ENCODE peak calls at places on chromosomes 5 and 9, in six cellular contexts. One of them, this sample, is unnamed.

GRCh38 chr9:93622725-93623124 is 46.3 kb downstream of the PHF2 start:
- DNase-seq in right lobe of liver: no peak
- DNase-seq in sigmoid colon: no peak
- DNase-seq in body of pancreas: no peak
- DNase-seq in testis: no peak
- DNase-seq in Peyer's patch: peak
- DNase-seq in this sample: no peak

GRCh38 chr9:37650873-37651768 is at the start of gene FRMPD1:
- DNase-seq in right lobe of liver: peak
- DNase-seq in testis: peak
- DNase-seq in sigmoid colon: peak
- DNase-seq in body of pancreas: peak
- DNase-seq in Peyer's patch: peak
- DNase-seq in this sample: peak

GRCh38 chr9:130884542-130885421 is 11.8 kb downstream of the QRFP start:
- DNase-seq in testis: no peak
- DNase-seq in sigmoid colon: peak
- DNase-seq in Peyer's patch: no peak
- DNase-seq in body of pancreas: no peak
- DNase-seq in right lobe of liver: no peak
- DNase-seq in this sample: no peak

GRCh38 chr5:141711687-141712086 is 29.7 kb upstream of the ARAP3 start:
- DNase-seq in body of pancreas: no peak
- DNase-seq in sigmoid colon: no peak
- DNase-seq in testis: no peak
- DNase-seq in right lobe of liver: no peak
- DNase-seq in Peyer's patch: no peak
- DNase-seq in this sample: no peak

GRCh38 chr5:88883059-88883565 is at the start of gene MEF2C:
- DNase-seq in testis: peak
- DNase-seq in sigmoid colon: peak
- DNase-seq in right lobe of liver: peak
- DNase-seq in Peyer's patch: peak
- DNase-seq in body of pancreas: peak
- DNase-seq in this sample: peak

GRCh38 chr5:180099733-180100611 is 28.4 kb upstream of the RNF130 start:
- DNase-seq in sigmoid colon: no peak
- DNase-seq in body of pancreas: no peak
- DNase-seq in testis: no peak
- DNase-seq in Peyer's patch: peak
- DNase-seq in right lobe of liver: no peak
- DNase-seq in this sample: no peak

GRCh38 chr5:100517301-100517974 is 17.7 kb upstream of the FAM174A start:
- DNase-seq in body of pancreas: no peak
- DNase-seq in right lobe of liver: no peak
- DNase-seq in Peyer's patch: no peak
- DNase-seq in sigmoid colon: no peak
- DNase-seq in testis: no peak
- DNase-seq in this sample: no peak

GRCh38 chr9:27528278-27528885 is 1.2 kb downstream of the MOB3B start:
- DNase-seq in right lobe of liver: peak
- DNase-seq in testis: peak
- DNase-seq in Peyer's patch: peak
- DNase-seq in body of pancreas: peak
- DNase-seq in sigmoid colon: peak
- DNase-seq in this sample: peak

GRCh38 chr5:138305797-138306196 is 25.8 kb downstream of the CDC25C start:
- DNase-seq in Peyer's patch: no peak
- DNase-seq in body of pancreas: peak
- DNase-seq in sigmoid colon: no peak
- DNase-seq in right lobe of liver: no peak
- DNase-seq in testis: peak
- DNase-seq in this sample: peak

GRCh38 chr9:124659099-124659659 is 111.9 kb downstream of the NR6A1 start:
- DNase-seq in testis: peak
- DNase-seq in Peyer's patch: peak
- DNase-seq in sigmoid colon: peak
- DNase-seq in body of pancreas: peak
- DNase-seq in right lobe of liver: peak
- DNase-seq in this sample: peak

GRCh38 chr5:159880676-159881075 is 35.6 kb upstream of the ADRA1B start:
- DNase-seq in testis: no peak
- DNase-seq in body of pancreas: no peak
- DNase-seq in right lobe of liver: no peak
- DNase-seq in sigmoid colon: no peak
- DNase-seq in Peyer's patch: no peak
- DNase-seq in this sample: no peak

GRCh38 chr5:34866989-34867471 is 28.1 kb downstream of the TTC23L start:
- DNase-seq in testis: peak
- DNase-seq in right lobe of liver: no peak
- DNase-seq in sigmoid colon: no peak
- DNase-seq in Peyer's patch: no peak
- DNase-seq in body of pancreas: no peak
- DNase-seq in this sample: peak

GRCh38 chr5:154406231-154406630 is 39.6 kb upstream of the SAP30L start:
- DNase-seq in sigmoid colon: peak
- DNase-seq in Peyer's patch: peak
- DNase-seq in testis: peak
- DNase-seq in body of pancreas: no peak
- DNase-seq in right lobe of liver: no peak
- DNase-seq in this sample: no peak

GRCh38 chr9:108271236-108271635 is 584.5 kb downstream of the ACTL7B start:
- DNase-seq in Peyer's patch: no peak
- DNase-seq in body of pancreas: no peak
- DNase-seq in testis: no peak
- DNase-seq in right lobe of liver: no peak
- DNase-seq in sigmoid colon: no peak
- DNase-seq in this sample: no peak

GRCh38 chr9:106958955-106959657 is 96.1 kb downstream of the ZNF462 start:
- DNase-seq in Peyer's patch: no peak
- DNase-seq in testis: no peak
- DNase-seq in sigmoid colon: no peak
- DNase-seq in right lobe of liver: no peak
- DNase-seq in body of pancreas: no peak
- DNase-seq in this sample: no peak

GRCh38 chr5:68369436-68370125 is 154.0 kb downstream of the PIK3R1 start:
- DNase-seq in right lobe of liver: no peak
- DNase-seq in Peyer's patch: peak
- DNase-seq in body of pancreas: no peak
- DNase-seq in testis: no peak
- DNase-seq in sigmoid colon: no peak
- DNase-seq in this sample: peak

GRCh38 chr5:10452768-10453331 is 11.2 kb downstream of the ROPN1L start:
- DNase-seq in Peyer's patch: no peak
- DNase-seq in right lobe of liver: no peak
- DNase-seq in sigmoid colon: no peak
- DNase-seq in testis: no peak
- DNase-seq in body of pancreas: no peak
- DNase-seq in this sample: peak

GRCh38 chr5:63596254-63596653 is 366.0 kb downstream of the HTR1A start:
- DNase-seq in sigmoid colon: no peak
- DNase-seq in right lobe of liver: no peak
- DNase-seq in Peyer's patch: no peak
- DNase-seq in testis: no peak
- DNase-seq in body of pancreas: no peak
- DNase-seq in this sample: no peak

GRCh38 chr5:180636403-180637075 is 12.9 kb downstream of the FLT4 start:
- DNase-seq in Peyer's patch: peak
- DNase-seq in body of pancreas: no peak
- DNase-seq in right lobe of liver: peak
- DNase-seq in sigmoid colon: peak
- DNase-seq in testis: no peak
- DNase-seq in this sample: no peak

GRCh38 chr9:121640076-121640475 is 11.4 kb upstream of the DAB2IP start:
- DNase-seq in body of pancreas: peak
- DNase-seq in testis: peak
- DNase-seq in Peyer's patch: peak
- DNase-seq in sigmoid colon: peak
- DNase-seq in right lobe of liver: no peak
- DNase-seq in this sample: peak

DNA sequence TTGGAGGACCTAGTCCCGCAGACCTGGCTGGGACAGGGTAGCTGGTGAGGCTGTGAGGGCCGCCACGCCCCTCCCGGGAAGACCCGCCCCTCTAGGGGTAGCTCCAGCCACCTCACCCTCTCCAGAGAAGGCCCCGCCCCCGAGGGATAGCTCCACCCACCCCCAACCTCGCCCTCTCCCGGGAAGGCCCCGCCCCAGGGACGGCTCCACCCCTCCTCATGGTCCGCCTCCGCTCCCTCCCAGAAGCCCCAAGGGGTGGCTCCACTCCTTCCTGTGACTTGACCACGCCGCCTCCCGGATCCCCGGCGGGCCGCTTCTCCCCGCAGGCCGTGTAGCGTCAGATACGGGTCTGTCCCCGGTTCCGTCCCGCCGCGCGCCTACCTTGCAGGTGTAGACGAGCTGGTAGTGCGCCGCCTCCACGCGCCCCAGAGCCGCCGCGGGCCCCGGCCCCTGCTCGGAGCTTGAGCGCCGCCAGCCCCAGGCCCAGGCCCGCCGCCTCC is 388 bp downstream of the DNLZ start:
- DNase-seq in right lobe of liver: peak
- DNase-seq in Peyer's patch: peak
- DNase-seq in testis: peak
- DNase-seq in body of pancreas: peak
- DNase-seq in sigmoid colon: peak
- DNase-seq in this sample: peak
- TF ChIP-seq POLR2A in right lobe of liver: peak
- TF ChIP-seq POLR2A in Peyer's patch: peak
- TF ChIP-seq POLR2A in testis: no peak
- TF ChIP-seq POLR2A in body of pancreas: peak
- TF ChIP-seq POLR2A in sigmoid colon: peak
- TF ChIP-seq POLR2A in this sample: peak

GRCh38 chr5:74865293-74865798 is 841 bp downstream of the FAM169A start:
- DNase-seq in sigmoid colon: no peak
- DNase-seq in body of pancreas: no peak
- DNase-seq in Peyer's patch: no peak
- DNase-seq in right lobe of liver: no peak
- DNase-seq in testis: peak
- DNase-seq in this sample: no peak

GRCh38 chr5:74866653-74867162 is 521 bp upstream of the FAM169A start:
- DNase-seq in body of pancreas: no peak
- DNase-seq in sigmoid colon: no peak
- DNase-seq in testis: peak
- DNase-seq in right lobe of liver: no peak
- DNase-seq in Peyer's patch: no peak
- DNase-seq in this sample: no peak

GRCh38 chr5:74864823-74865222 is 1.4 kb downstream of the FAM169A start:
- DNase-seq in right lobe of liver: no peak
- DNase-seq in Peyer's patch: no peak
- DNase-seq in sigmoid colon: no peak
- DNase-seq in testis: no peak
- DNase-seq in body of pancreas: no peak
- DNase-seq in this sample: no peak

GRCh38 chr5:74863726-74864125 is 2.5 kb downstream of the FAM169A start:
- DNase-seq in body of pancreas: no peak
- DNase-seq in right lobe of liver: no peak
- DNase-seq in sigmoid colon: no peak
- DNase-seq in testis: no peak
- DNase-seq in Peyer's patch: no peak
- DNase-seq in this sample: no peak

DNA sequence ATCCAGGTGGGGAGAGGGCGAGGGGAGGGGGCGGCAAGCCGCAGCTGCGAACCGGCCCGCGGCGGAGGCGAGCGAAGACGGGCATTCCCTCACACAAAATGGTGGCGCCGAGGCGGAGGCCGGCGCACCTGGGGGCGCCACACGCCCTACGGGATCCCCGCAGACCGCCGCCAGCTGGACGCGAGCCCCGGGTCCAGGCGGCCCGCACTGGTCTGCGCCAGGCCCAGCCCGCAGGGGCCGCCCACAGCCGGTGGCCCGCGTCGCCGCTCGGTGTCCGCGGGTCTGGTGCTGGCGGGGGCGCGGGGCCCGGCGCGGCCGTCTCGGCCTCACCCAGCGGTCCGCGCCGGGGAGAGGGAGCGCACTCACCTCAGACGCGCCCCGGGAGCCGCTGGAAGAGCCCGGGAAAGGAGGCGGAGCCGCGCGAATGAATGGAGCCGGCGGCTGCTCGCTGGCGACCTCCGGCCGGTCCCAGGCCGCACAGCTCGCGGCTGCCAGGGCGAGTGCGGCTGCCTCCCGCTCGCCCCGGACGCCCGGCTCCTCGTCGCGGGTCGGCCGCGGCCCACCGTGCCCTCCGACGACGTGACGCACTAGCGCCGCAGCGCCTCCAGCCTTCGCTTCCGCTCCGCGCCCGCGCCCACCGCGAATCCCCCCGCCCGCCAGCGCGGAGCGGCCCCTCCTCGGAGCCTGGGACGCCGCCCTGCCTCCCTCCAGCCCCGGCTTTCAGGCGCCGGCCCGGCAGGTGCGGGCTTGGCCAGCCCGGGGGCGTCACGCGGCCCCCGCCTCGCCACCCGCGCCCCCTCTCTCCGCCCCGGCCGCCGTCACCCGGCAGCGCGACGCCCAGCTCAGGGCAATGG is at the start of gene FAM169A:
- DNase-seq in sigmoid colon: no peak
- DNase-seq in body of pancreas: peak
- DNase-seq in Peyer's patch: peak
- DNase-seq in testis: peak
- DNase-seq in right lobe of liver: peak
- DNase-seq in this sample: peak
- TF ChIP-seq POLR2A in sigmoid colon: no peak
- TF ChIP-seq POLR2A in body of pancreas: no peak
- TF ChIP-seq POLR2A in Peyer's patch: no peak
- TF ChIP-seq POLR2A in testis: no peak
- TF ChIP-seq POLR2A in right lobe of liver: peak
- TF ChIP-seq POLR2A in this sample: no peak

DNA sequence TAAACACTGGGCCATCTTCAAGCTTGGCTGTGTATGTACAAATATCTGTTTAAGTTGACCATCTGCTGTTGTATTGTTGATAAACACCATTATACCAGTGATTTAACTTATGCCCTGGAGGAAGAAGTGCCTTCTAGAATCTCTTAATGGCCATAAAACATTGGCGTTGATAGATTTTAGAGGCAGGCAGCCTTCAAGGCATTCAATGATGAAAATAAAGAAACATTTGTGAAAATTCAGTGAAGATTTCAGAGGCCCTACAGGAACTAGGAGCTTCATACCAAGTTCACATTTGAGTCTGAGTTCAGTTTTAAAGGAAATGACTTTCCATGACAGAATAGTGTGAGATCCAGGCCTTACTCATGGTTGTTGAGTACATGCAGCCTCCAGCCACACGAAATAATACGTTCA is 52.2 kb downstream of the MAP1B start:
- DNase-seq in sigmoid colon: no peak
- DNase-seq in testis: no peak
- DNase-seq in body of pancreas: no peak
- DNase-seq in Peyer's patch: no peak
- DNase-seq in right lobe of liver: no peak
- DNase-seq in this sample: no peak
- TF ChIP-seq POLR2A in sigmoid colon: no peak
- TF ChIP-seq POLR2A in testis: no peak
- TF ChIP-seq POLR2A in body of pancreas: no peak
- TF ChIP-seq POLR2A in Peyer's patch: no peak
- TF ChIP-seq POLR2A in right lobe of liver: no peak
- TF ChIP-seq POLR2A in this sample: no peak

DNA sequence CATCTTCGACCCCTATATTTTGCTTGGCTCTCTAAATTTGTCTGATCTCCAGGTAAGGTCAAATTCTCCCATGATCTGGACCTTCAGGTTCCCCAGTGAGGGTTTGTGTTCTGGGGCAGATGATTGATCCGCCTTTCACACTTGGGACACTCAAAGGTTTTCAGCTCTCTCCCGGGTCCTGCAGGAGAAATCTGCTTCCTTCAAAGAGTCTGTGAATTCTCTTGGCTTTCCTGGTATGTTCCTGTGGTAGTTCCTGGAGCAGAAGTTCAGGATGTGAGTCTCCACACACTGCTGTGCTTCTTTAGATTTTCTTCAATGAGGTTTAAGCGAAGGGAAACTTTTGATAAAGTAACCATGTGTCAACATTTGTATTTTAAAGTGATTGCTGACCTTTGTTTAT is 318.0 kb downstream of the TAF11L14 start:
- DNase-seq in sigmoid colon: no peak
- DNase-seq in body of pancreas: no peak
- DNase-seq in testis: no peak
- DNase-seq in Peyer's patch: no peak
- DNase-seq in right lobe of liver: no peak
- DNase-seq in this sample: no peak
- TF ChIP-seq POLR2A in sigmoid colon: no peak
- TF ChIP-seq POLR2A in body of pancreas: no peak
- TF ChIP-seq POLR2A in testis: no peak
- TF ChIP-seq POLR2A in Peyer's patch: no peak
- TF ChIP-seq POLR2A in right lobe of liver: no peak
- TF ChIP-seq POLR2A in this sample: no peak